ENCODE peak calls at places on chromosome 12, in five cellular contexts. One of them, this sample, is unnamed.

GRCh38 chr12:79624378-79624777 is 66.4 kb downstream of the PAWR start:
- DNase-seq in SK-N-SH: no peak
- DNase-seq in HEK293T: no peak
- DNase-seq in K562: no peak
- DNase-seq in GM12878: no peak
- DNase-seq in this sample: no peak

GRCh38 chr12:74441872-74442271 is 95.8 kb upstream of the ATXN7L3B start:
- DNase-seq in HEK293T: no peak
- DNase-seq in GM12878: no peak
- DNase-seq in K562: no peak
- DNase-seq in SK-N-SH: no peak
- DNase-seq in this sample: no peak

GRCh38 chr12:29695026-29695425 is 88.7 kb downstream of the TMTC1 start:
- DNase-seq in GM12878: no peak
- DNase-seq in SK-N-SH: no peak
- DNase-seq in HEK293T: no peak
- DNase-seq in K562: no peak
- DNase-seq in this sample: no peak

GRCh38 chr12:116529686-116530085 is 29.5 kb upstream of the MAP1LC3B2 start:
- DNase-seq in K562: no peak
- DNase-seq in HEK293T: no peak
- DNase-seq in SK-N-SH: no peak
- DNase-seq in GM12878: no peak
- DNase-seq in this sample: no peak

GRCh38 chr12:4717806-4718205 is 2.4 kb upstream of the GALNT8 start:
- DNase-seq in GM12878: no peak
- DNase-seq in SK-N-SH: no peak
- DNase-seq in HEK293T: no peak
- DNase-seq in K562: no peak
- DNase-seq in this sample: no peak

GRCh38 chr12:61891632-61892031 is 368.6 kb upstream of the USP15 start:
- DNase-seq in SK-N-SH: no peak
- DNase-seq in HEK293T: no peak
- DNase-seq in GM12878: no peak
- DNase-seq in K562: no peak
- DNase-seq in this sample: no peak

GRCh38 chr12:70747445-70747844 is 110.2 kb upstream of the PTPRB start:
- DNase-seq in HEK293T: no peak
- DNase-seq in GM12878: no peak
- DNase-seq in K562: no peak
- DNase-seq in SK-N-SH: no peak
- DNase-seq in this sample: no peak

GRCh38 chr12:104285740-104286537 is 17.6 kb upstream of the EID3 start:
- DNase-seq in HEK293T: no peak
- DNase-seq in SK-N-SH: no peak
- DNase-seq in GM12878: no peak
- DNase-seq in K562: no peak
- DNase-seq in this sample: no peak

GRCh38 chr12:19234171-19234704 is 104.7 kb downstream of the PLEKHA5 start:
- DNase-seq in SK-N-SH: peak; percentile 13
- DNase-seq in HEK293T: peak; percentile 8
- DNase-seq in K562: no peak
- DNase-seq in GM12878: no peak
- DNase-seq in this sample: no peak

GRCh38 chr12:29763301-29763683 is 20.4 kb downstream of the TMTC1 start:
- DNase-seq in GM12878: no peak
- DNase-seq in K562: no peak
- DNase-seq in HEK293T: no peak
- DNase-seq in SK-N-SH: no peak
- DNase-seq in this sample: no peak

GRCh38 chr12:57031228-57031670 is 14.9 kb upstream of the TAC3 start:
- DNase-seq in K562: no peak
- DNase-seq in SK-N-SH: no peak
- DNase-seq in HEK293T: no peak
- DNase-seq in GM12878: no peak
- DNase-seq in this sample: peak; percentile 28

GRCh38 chr12:1911598-1912575 is 6.6 kb downstream of the CACNA2D4 start:
- DNase-seq in HEK293T: peak; percentile 5
- DNase-seq in GM12878: no peak
- DNase-seq in SK-N-SH: peak; percentile 16
- DNase-seq in K562: no peak
- DNase-seq in this sample: no peak

GRCh38 chr12:51048601-51049369 is 658 bp downstream of the LETMD1 start:
- DNase-seq in GM12878: no peak
- DNase-seq in K562: no peak
- DNase-seq in HEK293T: no peak
- DNase-seq in SK-N-SH: peak; percentile 27
- DNase-seq in this sample: no peak

GRCh38 chr12:28882444-28882843 is 266.6 kb upstream of the FAR2 start:
- DNase-seq in GM12878: no peak
- DNase-seq in K562: no peak
- DNase-seq in HEK293T: no peak
- DNase-seq in SK-N-SH: no peak
- DNase-seq in this sample: no peak

GRCh38 chr12:121791671-121792496 is 1.6 kb downstream of the RHOF start:
- DNase-seq in GM12878: no peak
- DNase-seq in HEK293T: no peak
- DNase-seq in K562: no peak
- DNase-seq in SK-N-SH: no peak
- DNase-seq in this sample: peak; percentile 91

GRCh38 chr12:30507576-30507975 is 188.1 kb downstream of the IPO8 start:
- DNase-seq in GM12878: no peak
- DNase-seq in HEK293T: no peak
- DNase-seq in SK-N-SH: no peak
- DNase-seq in K562: no peak
- DNase-seq in this sample: peak; percentile 35

GRCh38 chr12:31118831-31119530 is 45.3 kb downstream of the DDX11 start:
- DNase-seq in SK-N-SH: peak; percentile 72
- DNase-seq in K562: peak; percentile 58
- DNase-seq in HEK293T: peak; percentile 71
- DNase-seq in GM12878: no peak
- DNase-seq in this sample: no peak

GRCh38 chr12:32024884-32025599 is 65.8 kb downstream of the RESF1 start:
- DNase-seq in K562: peak; percentile 23
- DNase-seq in SK-N-SH: no peak
- DNase-seq in HEK293T: no peak
- DNase-seq in GM12878: no peak
- DNase-seq in this sample: peak; percentile 16

GRCh38 chr12:64147860-64148259 is 74.2 kb downstream of the KICS2 start:
- DNase-seq in K562: no peak
- DNase-seq in SK-N-SH: no peak
- DNase-seq in GM12878: no peak
- DNase-seq in HEK293T: no peak
- DNase-seq in this sample: no peak

GRCh38 chr12:68481181-68481941 is 129.3 kb upstream of the RAP1B start:
- DNase-seq in SK-N-SH: no peak
- DNase-seq in GM12878: peak; percentile 89
- DNase-seq in HEK293T: no peak
- DNase-seq in K562: no peak
- DNase-seq in this sample: no peak

GRCh38 chr12:25937096-25937495 is 21.4 kb upstream of the RASSF8 start:
- DNase-seq in K562: no peak
- DNase-seq in GM12878: no peak
- DNase-seq in HEK293T: no peak
- DNase-seq in SK-N-SH: no peak
- DNase-seq in this sample: no peak

GRCh38 chr12:749871-750270 is 2.5 kb upstream of the WNK1 start:
- DNase-seq in SK-N-SH: no peak
- DNase-seq in HEK293T: no peak
- DNase-seq in K562: no peak
- DNase-seq in GM12878: no peak
- DNase-seq in this sample: no peak

GRCh38 chr12:58465418-58465817 is 454.9 kb downstream of the LRIG3 start:
- DNase-seq in K562: no peak
- DNase-seq in SK-N-SH: no peak
- DNase-seq in GM12878: no peak
- DNase-seq in HEK293T: no peak
- DNase-seq in this sample: no peak

GRCh38 chr12:130447655-130447965 is 109.9 kb downstream of the PIWIL1 start:
- DNase-seq in SK-N-SH: no peak
- DNase-seq in GM12878: no peak
- DNase-seq in K562: no peak
- DNase-seq in HEK293T: no peak
- DNase-seq in this sample: no peak

GRCh38 chr12:131620520-131620919 is 90.4 kb upstream of the SFSWAP start:
- DNase-seq in K562: peak; percentile 61
- DNase-seq in HEK293T: no peak
- DNase-seq in GM12878: no peak
- DNase-seq in SK-N-SH: peak; percentile 58
- DNase-seq in this sample: no peak

GRCh38 chr12:88723219-88723618 is 142.9 kb upstream of the KITLG start:
- DNase-seq in K562: no peak
- DNase-seq in HEK293T: no peak
- DNase-seq in SK-N-SH: no peak
- DNase-seq in GM12878: no peak
- DNase-seq in this sample: no peak

GRCh38 chr12:3885179-3886094 is 12.2 kb upstream of the PARP11 start:
- DNase-seq in GM12878: no peak
- DNase-seq in HEK293T: peak; percentile 19
- DNase-seq in K562: peak; percentile 6
- DNase-seq in SK-N-SH: peak; percentile 30
- DNase-seq in this sample: peak; percentile 36

GRCh38 chr12:3795096-3795799 is 42.3 kb upstream of the CRACR2A start:
- DNase-seq in GM12878: no peak
- DNase-seq in HEK293T: no peak
- DNase-seq in SK-N-SH: no peak
- DNase-seq in K562: no peak
- DNase-seq in this sample: peak; percentile 19

GRCh38 chr12:119786539-119786938 is 90.6 kb downstream of the CIT start:
- DNase-seq in GM12878: no peak
- DNase-seq in K562: no peak
- DNase-seq in HEK293T: no peak
- DNase-seq in SK-N-SH: no peak
- DNase-seq in this sample: no peak

GRCh38 chr12:75795125-75795524 is 236.5 kb downstream of the PHLDA1 start:
- DNase-seq in K562: no peak
- DNase-seq in SK-N-SH: no peak
- DNase-seq in HEK293T: no peak
- DNase-seq in GM12878: no peak
- DNase-seq in this sample: no peak

GRCh38 chr12:48815281-48816110 is 2.8 kb upstream of the CACNB3 start:
- DNase-seq in SK-N-SH: peak; percentile 89
- DNase-seq in GM12878: no peak
- DNase-seq in HEK293T: peak; percentile 80
- DNase-seq in K562: peak; percentile 79
- DNase-seq in this sample: peak; percentile 41

GRCh38 chr12:130477221-130477620 is 139.5 kb downstream of the PIWIL1 start:
- DNase-seq in K562: no peak
- DNase-seq in HEK293T: no peak
- DNase-seq in GM12878: no peak
- DNase-seq in SK-N-SH: no peak
- DNase-seq in this sample: no peak

DNA sequence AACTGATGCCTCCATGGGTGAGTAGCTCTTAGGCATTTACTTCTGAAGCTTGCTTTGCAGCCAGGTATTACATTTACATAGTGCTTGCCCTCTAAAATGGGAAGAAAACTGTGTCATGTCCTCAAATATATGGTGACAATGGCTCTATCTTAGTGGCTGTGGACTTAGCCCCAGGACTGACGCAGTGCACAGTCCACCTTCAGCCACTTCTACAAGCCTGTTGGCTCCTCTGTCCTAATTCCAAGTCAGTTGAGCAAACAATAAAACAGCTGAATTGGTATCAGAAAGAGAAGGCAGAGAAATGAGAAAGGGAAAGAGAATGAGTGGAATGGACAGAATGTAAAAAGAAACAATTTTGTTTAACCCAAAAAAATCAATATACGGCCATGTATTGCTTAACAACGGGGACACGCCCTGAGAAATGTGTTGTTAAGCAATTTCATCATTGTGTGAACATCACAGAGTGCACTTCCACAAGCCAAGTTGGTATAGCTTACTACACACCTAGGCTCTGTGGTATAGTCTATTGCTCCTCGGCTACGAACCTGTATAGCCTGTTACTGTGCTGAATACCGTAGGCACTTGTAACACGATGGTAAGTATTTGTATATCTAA is 93.5 kb downstream of the GRIN2B start:
- DNase-seq in K562: no peak
- DNase-seq in GM12878: no peak
- DNase-seq in SK-N-SH: no peak
- DNase-seq in HEK293T: no peak
- DNase-seq in this sample: no peak
- TF ChIP-seq FOXM1 in K562: no peak
- TF ChIP-seq FOXM1 in GM12878: no peak
- TF ChIP-seq FOXM1 in SK-N-SH: no peak
- TF ChIP-seq FOXM1 in HEK293T: no peak
- TF ChIP-seq FOXM1 in this sample: no peak

DNA sequence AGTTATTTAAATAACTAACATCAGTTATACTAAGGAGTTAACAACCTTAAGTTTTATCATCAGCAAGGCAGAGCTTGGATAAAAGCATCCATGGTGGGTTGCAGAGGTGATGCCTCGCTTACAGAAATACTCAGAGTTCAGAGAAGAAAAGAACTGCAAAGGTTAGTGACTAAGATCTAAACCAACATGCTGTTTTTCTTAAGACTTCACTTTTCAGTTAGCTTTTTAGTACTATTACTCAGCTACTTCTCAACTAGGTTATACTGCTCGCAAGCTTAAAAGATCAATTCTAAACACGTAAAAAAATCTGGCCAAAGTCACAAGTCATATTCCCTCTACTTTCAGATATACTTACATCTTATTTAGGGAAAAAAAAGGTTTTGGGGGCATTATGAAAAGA is 2.8 kb downstream of the PPP1CC start:
- DNase-seq in HEK293T: no peak
- DNase-seq in K562: no peak
- DNase-seq in SK-N-SH: no peak
- DNase-seq in GM12878: no peak
- DNase-seq in this sample: no peak
- TF ChIP-seq FOXM1 in HEK293T: no peak
- TF ChIP-seq FOXM1 in K562: no peak
- TF ChIP-seq FOXM1 in SK-N-SH: no peak
- TF ChIP-seq FOXM1 in GM12878: no peak
- TF ChIP-seq FOXM1 in this sample: no peak

GRCh38 chr12:123364532-123365140 is at the start of gene SBNO1:
- DNase-seq in SK-N-SH: peak; percentile 98
- DNase-seq in GM12878: peak; percentile 58
- DNase-seq in HEK293T: peak; percentile 89
- DNase-seq in K562: peak; percentile 95
- DNase-seq in this sample: peak; percentile 71
- TF ChIP-seq FOXM1 in SK-N-SH: no peak
- TF ChIP-seq FOXM1 in GM12878: no peak
- TF ChIP-seq FOXM1 in HEK293T: no peak
- TF ChIP-seq FOXM1 in K562: no peak
- TF ChIP-seq FOXM1 in this sample: no peak

DNA sequence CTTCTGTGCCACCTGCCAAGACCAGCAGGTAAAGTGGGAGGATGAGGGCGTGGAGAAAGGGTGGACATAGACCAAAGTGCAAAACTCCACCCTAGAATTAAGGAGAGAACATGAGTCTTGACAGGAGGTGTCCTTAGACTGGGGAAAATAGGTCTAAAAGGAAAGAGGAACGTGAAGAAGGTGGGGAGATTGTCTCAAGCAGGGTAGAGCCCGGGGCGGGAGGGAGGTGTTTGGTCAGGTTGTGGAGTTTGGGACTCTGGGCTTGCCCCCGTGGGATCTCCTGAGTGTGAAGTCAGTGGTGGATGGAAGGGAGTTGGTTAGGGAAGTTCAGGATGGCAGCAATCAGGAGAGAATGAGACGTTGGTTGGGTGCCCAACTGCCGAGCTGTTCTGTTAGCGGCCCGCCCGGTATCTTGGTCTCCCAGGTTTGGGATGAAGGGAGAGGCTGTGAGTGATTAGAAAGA is 386 bp downstream of the DGKA start:
- DNase-seq in SK-N-SH: no peak
- DNase-seq in GM12878: no peak
- DNase-seq in K562: no peak
- DNase-seq in HEK293T: no peak
- DNase-seq in this sample: no peak
- TF ChIP-seq FOXM1 in SK-N-SH: no peak
- TF ChIP-seq FOXM1 in GM12878: no peak
- TF ChIP-seq FOXM1 in K562: no peak
- TF ChIP-seq FOXM1 in HEK293T: no peak
- TF ChIP-seq FOXM1 in this sample: no peak

This sample was measured in HepG2.